ENCODE peak calls at places on chromosome 10, in eight cellular contexts. One of them, this sample, is unnamed.

GRCh38 chr10:108034808-108035207 is 870.3 kb upstream of the SORCS1 start:
- DNase-seq in heart left ventricle: no peak
- DNase-seq in coronary artery: no peak
- DNase-seq in AG04450: no peak
- DNase-seq in lower lobe of right lung: no peak
- DNase-seq in fibroblast of lung: no peak
- DNase-seq in right lobe of liver: no peak
- DNase-seq in brain microvascular endothelial cell: no peak
- DNase-seq in this sample: no peak

GRCh38 chr10:958856-959255 is 27.4 kb upstream of the LARP4B start:
- DNase-seq in heart left ventricle: no peak
- DNase-seq in coronary artery: no peak
- DNase-seq in AG04450: no peak
- DNase-seq in lower lobe of right lung: no peak
- DNase-seq in fibroblast of lung: no peak
- DNase-seq in right lobe of liver: no peak
- DNase-seq in brain microvascular endothelial cell: no peak
- DNase-seq in this sample: no peak

GRCh38 chr10:97689637-97690036 is 2.6 kb upstream of the AVPI1 start:
- DNase-seq in heart left ventricle: no peak
- DNase-seq in coronary artery: no peak
- DNase-seq in AG04450: peak; percentile 90
- DNase-seq in lower lobe of right lung: no peak
- DNase-seq in fibroblast of lung: peak; percentile 96
- DNase-seq in right lobe of liver: no peak
- DNase-seq in brain microvascular endothelial cell: peak; percentile 94
- DNase-seq in this sample: peak; percentile 92

GRCh38 chr10:121096617-121097431 is 245.7 kb downstream of the WDR11 start:
- DNase-seq in heart left ventricle: peak; percentile 89
- DNase-seq in coronary artery: no peak
- DNase-seq in AG04450: no peak
- DNase-seq in lower lobe of right lung: no peak
- DNase-seq in fibroblast of lung: peak; percentile 29
- DNase-seq in right lobe of liver: no peak
- DNase-seq in brain microvascular endothelial cell: peak; percentile 32
- DNase-seq in this sample: peak; percentile 5

GRCh38 chr10:123674741-123675140 is 8.6 kb downstream of the GPR26 start:
- DNase-seq in heart left ventricle: no peak
- DNase-seq in coronary artery: no peak
- DNase-seq in AG04450: no peak
- DNase-seq in lower lobe of right lung: no peak
- DNase-seq in fibroblast of lung: no peak
- DNase-seq in right lobe of liver: no peak
- DNase-seq in brain microvascular endothelial cell: no peak
- DNase-seq in this sample: no peak

GRCh38 chr10:33660329-33660728 is 325.9 kb upstream of the NRP1 start:
- DNase-seq in heart left ventricle: no peak
- DNase-seq in coronary artery: no peak
- DNase-seq in AG04450: no peak
- DNase-seq in lower lobe of right lung: no peak
- DNase-seq in fibroblast of lung: no peak
- DNase-seq in right lobe of liver: no peak
- DNase-seq in brain microvascular endothelial cell: no peak
- DNase-seq in this sample: no peak

GRCh38 chr10:67912330-67912946 is 28.0 kb downstream of the SIRT1 start:
- DNase-seq in heart left ventricle: no peak
- DNase-seq in coronary artery: no peak
- DNase-seq in AG04450: no peak
- DNase-seq in lower lobe of right lung: no peak
- DNase-seq in fibroblast of lung: no peak
- DNase-seq in right lobe of liver: no peak
- DNase-seq in brain microvascular endothelial cell: peak; percentile 1
- DNase-seq in this sample: no peak

GRCh38 chr10:60389413-60390009 is at the start of gene ANK3:
- DNase-seq in heart left ventricle: no peak
- DNase-seq in coronary artery: no peak
- DNase-seq in AG04450: no peak
- DNase-seq in lower lobe of right lung: no peak
- DNase-seq in fibroblast of lung: no peak
- DNase-seq in right lobe of liver: no peak
- DNase-seq in brain microvascular endothelial cell: no peak
- DNase-seq in this sample: no peak

GRCh38 chr10:103481974-103482531 is 3.0 kb upstream of the CALHM3 start:
- DNase-seq in heart left ventricle: no peak
- DNase-seq in coronary artery: no peak
- DNase-seq in AG04450: peak; percentile 42
- DNase-seq in lower lobe of right lung: no peak
- DNase-seq in fibroblast of lung: peak; percentile 81
- DNase-seq in right lobe of liver: no peak
- DNase-seq in brain microvascular endothelial cell: peak; percentile 57
- DNase-seq in this sample: peak; percentile 89

GRCh38 chr10:63702107-63702506 is 180.9 kb downstream of the REEP3 start:
- DNase-seq in heart left ventricle: no peak
- DNase-seq in coronary artery: no peak
- DNase-seq in AG04450: no peak
- DNase-seq in lower lobe of right lung: no peak
- DNase-seq in fibroblast of lung: no peak
- DNase-seq in right lobe of liver: peak; percentile 62
- DNase-seq in brain microvascular endothelial cell: no peak
- DNase-seq in this sample: no peak

GRCh38 chr10:99318048-99318447 is 11.1 kb upstream of the CNNM1 start:
- DNase-seq in heart left ventricle: no peak
- DNase-seq in coronary artery: no peak
- DNase-seq in AG04450: no peak
- DNase-seq in lower lobe of right lung: no peak
- DNase-seq in fibroblast of lung: no peak
- DNase-seq in right lobe of liver: no peak
- DNase-seq in brain microvascular endothelial cell: no peak
- DNase-seq in this sample: no peak

GRCh38 chr10:48804740-48805182 is 120.1 kb downstream of the WDFY4 start:
- DNase-seq in heart left ventricle: no peak
- DNase-seq in coronary artery: no peak
- DNase-seq in AG04450: no peak
- DNase-seq in lower lobe of right lung: no peak
- DNase-seq in fibroblast of lung: no peak
- DNase-seq in right lobe of liver: no peak
- DNase-seq in brain microvascular endothelial cell: no peak
- DNase-seq in this sample: no peak

GRCh38 chr10:27252267-27253000 is 11.8 kb upstream of the ACBD5 start:
- DNase-seq in heart left ventricle: peak; percentile 78
- DNase-seq in coronary artery: no peak
- DNase-seq in AG04450: no peak
- DNase-seq in lower lobe of right lung: peak; percentile 85
- DNase-seq in fibroblast of lung: peak; percentile 58
- DNase-seq in right lobe of liver: peak; percentile 79
- DNase-seq in brain microvascular endothelial cell: peak; percentile 39
- DNase-seq in this sample: peak; percentile 73

GRCh38 chr10:70779088-70779487 is 6.1 kb downstream of the TBATA start:
- DNase-seq in heart left ventricle: no peak
- DNase-seq in coronary artery: peak; percentile 64
- DNase-seq in AG04450: no peak
- DNase-seq in lower lobe of right lung: no peak
- DNase-seq in fibroblast of lung: no peak
- DNase-seq in right lobe of liver: no peak
- DNase-seq in brain microvascular endothelial cell: no peak
- DNase-seq in this sample: no peak

GRCh38 chr10:23571884-23572283 is 133.0 kb downstream of the OTUD1 start:
- DNase-seq in heart left ventricle: no peak
- DNase-seq in coronary artery: no peak
- DNase-seq in AG04450: no peak
- DNase-seq in lower lobe of right lung: no peak
- DNase-seq in fibroblast of lung: no peak
- DNase-seq in right lobe of liver: no peak
- DNase-seq in brain microvascular endothelial cell: no peak
- DNase-seq in this sample: no peak

GRCh38 chr10:59648711-59649201 is 60.9 kb downstream of the SLC16A9 start:
- DNase-seq in heart left ventricle: no peak
- DNase-seq in coronary artery: no peak
- DNase-seq in AG04450: no peak
- DNase-seq in lower lobe of right lung: no peak
- DNase-seq in fibroblast of lung: no peak
- DNase-seq in right lobe of liver: no peak
- DNase-seq in brain microvascular endothelial cell: peak; percentile 37
- DNase-seq in this sample: peak; percentile 61

DNA sequence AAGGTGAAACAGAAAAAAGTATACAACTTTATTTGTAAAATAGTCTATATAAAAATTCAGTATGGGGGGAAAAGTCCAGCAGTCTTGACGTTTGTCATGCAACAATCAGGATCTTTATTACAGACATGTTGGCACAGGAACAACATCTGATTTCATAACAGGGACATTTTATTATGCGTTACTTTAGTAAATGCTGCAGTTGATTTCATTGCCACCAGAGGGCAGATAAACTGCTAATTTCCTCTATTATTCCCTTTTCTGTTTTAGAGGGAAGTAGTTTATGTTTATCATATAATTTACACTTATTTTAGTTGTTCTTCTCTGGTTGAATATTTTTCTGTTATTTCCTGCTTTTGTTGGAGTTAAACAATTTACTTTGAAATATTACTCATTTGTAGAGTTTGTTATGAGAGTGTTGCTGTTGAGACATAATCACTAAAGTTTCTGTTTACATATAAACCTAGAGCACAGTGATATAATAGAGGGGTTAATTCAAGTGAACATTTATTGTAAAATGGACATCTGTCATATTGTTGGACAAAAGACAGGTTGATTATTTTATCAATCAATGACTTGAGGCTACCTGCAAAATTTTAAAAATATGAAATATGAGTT is 3.3 kb downstream of the PLXDC2 start:
- DNase-seq in heart left ventricle: no peak
- DNase-seq in coronary artery: no peak
- DNase-seq in AG04450: no peak
- DNase-seq in lower lobe of right lung: no peak
- DNase-seq in fibroblast of lung: peak; percentile 76
- DNase-seq in right lobe of liver: no peak
- DNase-seq in brain microvascular endothelial cell: peak; percentile 64
- DNase-seq in this sample: peak; percentile 72
- H3K4me3 ChIP-seq in heart left ventricle: no peak overlapping the region
- H3K4me3 ChIP-seq in coronary artery: peak overlapping the region; percentile 98
- H3K4me3 ChIP-seq in AG04450: no peak overlapping the region
- H3K4me3 ChIP-seq in lower lobe of right lung: peak overlapping the region; percentile 82
- H3K4me3 ChIP-seq in fibroblast of lung: peak overlapping the region; percentile 81
- H3K4me3 ChIP-seq in right lobe of liver: no peak overlapping the region
- H3K4me3 ChIP-seq in brain microvascular endothelial cell: no peak overlapping the region
- H3K4me3 ChIP-seq in this sample: no peak overlapping the region

DNA sequence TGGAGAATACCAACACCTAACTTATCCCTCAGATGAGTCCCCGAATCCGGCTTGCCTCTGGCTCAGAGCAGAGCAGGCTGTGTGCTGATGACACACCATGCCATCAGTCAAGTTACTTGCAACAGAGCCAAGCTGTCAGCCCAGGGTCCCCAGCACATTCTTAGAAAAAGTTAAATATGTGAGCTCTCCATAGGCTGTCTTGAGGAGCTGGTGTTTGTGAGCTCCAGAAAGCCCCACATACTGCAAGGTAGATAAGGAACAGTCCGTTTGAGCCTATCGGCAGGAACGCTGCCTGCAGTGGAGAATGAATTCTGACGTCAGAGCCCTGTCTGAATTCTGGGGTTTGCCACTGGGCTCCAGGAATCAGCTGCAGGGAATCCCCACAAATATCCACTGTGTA is 3.8 kb downstream of the SFXN4 start:
- DNase-seq in heart left ventricle: no peak
- DNase-seq in coronary artery: no peak
- DNase-seq in AG04450: no peak
- DNase-seq in lower lobe of right lung: no peak
- DNase-seq in fibroblast of lung: peak; percentile 59
- DNase-seq in right lobe of liver: no peak
- DNase-seq in brain microvascular endothelial cell: no peak
- DNase-seq in this sample: peak; percentile 31
- TF ChIP-seq CTCF in heart left ventricle: no peak
- TF ChIP-seq CTCF in coronary artery: no peak
- TF ChIP-seq CTCF in AG04450: peak; percentile 51
- TF ChIP-seq CTCF in lower lobe of right lung: no peak
- TF ChIP-seq CTCF in fibroblast of lung: peak; percentile 34
- TF ChIP-seq CTCF in right lobe of liver: no peak
- TF ChIP-seq CTCF in brain microvascular endothelial cell: peak; percentile 22
- TF ChIP-seq CTCF in this sample: no peak

GRCh38 chr10:7662522-7662921 is 4.2 kb downstream of the ITIH5 start:
- DNase-seq in heart left ventricle: no peak
- DNase-seq in coronary artery: no peak
- DNase-seq in AG04450: no peak
- DNase-seq in lower lobe of right lung: no peak
- DNase-seq in fibroblast of lung: no peak
- DNase-seq in right lobe of liver: no peak
- DNase-seq in brain microvascular endothelial cell: no peak
- DNase-seq in this sample: no peak

GRCh38 chr10:7670157-7670556 is 3.4 kb upstream of the ITIH5 start:
- DNase-seq in heart left ventricle: no peak
- DNase-seq in coronary artery: no peak
- DNase-seq in AG04450: no peak
- DNase-seq in lower lobe of right lung: no peak
- DNase-seq in fibroblast of lung: no peak
- DNase-seq in right lobe of liver: no peak
- DNase-seq in brain microvascular endothelial cell: no peak
- DNase-seq in this sample: no peak

GRCh38 chr10:7664707-7665106 is 2.1 kb downstream of the ITIH5 start:
- DNase-seq in heart left ventricle: no peak
- DNase-seq in coronary artery: no peak
- DNase-seq in AG04450: no peak
- DNase-seq in lower lobe of right lung: no peak
- DNase-seq in fibroblast of lung: no peak
- DNase-seq in right lobe of liver: no peak
- DNase-seq in brain microvascular endothelial cell: no peak
- DNase-seq in this sample: no peak

GRCh38 chr10:7667262-7668141 is 736 bp upstream of the ITIH5 start:
- DNase-seq in heart left ventricle: peak; percentile 35
- DNase-seq in coronary artery: no peak
- DNase-seq in AG04450: no peak
- DNase-seq in lower lobe of right lung: no peak
- DNase-seq in fibroblast of lung: no peak
- DNase-seq in right lobe of liver: no peak
- DNase-seq in brain microvascular endothelial cell: no peak
- DNase-seq in this sample: no peak

GRCh38 chr10:7666253-7667023 is at the start of gene ITIH5:
- DNase-seq in heart left ventricle: peak; percentile 36
- DNase-seq in coronary artery: no peak
- DNase-seq in AG04450: no peak
- DNase-seq in lower lobe of right lung: no peak
- DNase-seq in fibroblast of lung: peak; percentile 5
- DNase-seq in right lobe of liver: peak; percentile 19
- DNase-seq in brain microvascular endothelial cell: no peak
- DNase-seq in this sample: no peak
- H3K4me3 ChIP-seq in heart left ventricle: peak within 1 kb of the TSS; percentile 56
- H3K4me3 ChIP-seq in coronary artery: peak within 1 kb of the TSS; percentile 90
- H3K4me3 ChIP-seq in AG04450: peak within 1 kb of the TSS; percentile 10
- H3K4me3 ChIP-seq in lower lobe of right lung: peak within 1 kb of the TSS; percentile 69
- H3K4me3 ChIP-seq in fibroblast of lung: peak within 1 kb of the TSS; percentile 49
- H3K4me3 ChIP-seq in right lobe of liver: peak within 1 kb of the TSS; percentile 40
- H3K4me3 ChIP-seq in brain microvascular endothelial cell: no peak within 1 kb of the TSS
- H3K4me3 ChIP-seq in this sample: no peak within 1 kb of the TSS

DNA sequence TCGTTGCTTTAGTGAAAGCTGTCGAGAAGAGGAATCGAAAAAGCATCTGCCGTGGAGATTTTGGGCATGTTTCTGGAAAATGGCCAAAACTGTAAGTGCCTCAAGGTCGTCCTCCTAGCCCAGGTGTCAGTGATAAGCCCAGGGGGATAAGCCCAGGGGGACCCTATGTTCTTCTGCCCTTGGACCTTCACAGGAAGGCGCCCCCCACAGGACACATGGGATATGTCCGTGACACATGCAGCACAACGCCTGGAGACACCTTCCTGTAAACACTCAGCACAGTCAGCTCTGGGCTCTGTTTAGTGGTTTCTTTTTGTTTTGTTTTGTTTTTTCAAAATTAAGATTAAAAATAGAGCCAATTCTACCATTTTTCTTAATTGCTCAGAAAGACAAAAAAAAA is 272.7 kb downstream of the KLF6 start:
- DNase-seq in heart left ventricle: no peak
- DNase-seq in coronary artery: no peak
- DNase-seq in AG04450: no peak
- DNase-seq in lower lobe of right lung: no peak
- DNase-seq in fibroblast of lung: no peak
- DNase-seq in right lobe of liver: no peak
- DNase-seq in brain microvascular endothelial cell: no peak
- DNase-seq in this sample: no peak
- TF ChIP-seq CTCF in heart left ventricle: no peak
- TF ChIP-seq CTCF in coronary artery: no peak
- TF ChIP-seq CTCF in AG04450: no peak
- TF ChIP-seq CTCF in lower lobe of right lung: no peak
- TF ChIP-seq CTCF in fibroblast of lung: no peak
- TF ChIP-seq CTCF in right lobe of liver: no peak
- TF ChIP-seq CTCF in brain microvascular endothelial cell: peak; percentile 32
- TF ChIP-seq CTCF in this sample: peak; percentile 12

This sample was measured in cardiac fibroblast.